ENCODE peak calls at places on chromosomes 13 and 19, in four cellular contexts. One of them, this sample, is unnamed.

GRCh38 chr19:40740747-40741146 is 9.5 kb downstream of the ACTMAP start:
- DNase-seq in NCI-H1105 treated with DMSO at 0.1 percent for 48 hours: no peak
- DNase-seq in kidney tubule cell: no peak
- DNase-seq in EH: peak
- DNase-seq in this sample: no peak

GRCh38 chr19:31066385-31066784 is 282.9 kb downstream of the TSHZ3 start:
- DNase-seq in NCI-H1105 treated with DMSO at 0.1 percent for 48 hours: peak
- DNase-seq in EH: peak
- DNase-seq in kidney tubule cell: peak
- DNase-seq in this sample: peak

GRCh38 chr13:88031980-88032562 is 360.9 kb downstream of the SLITRK5 start:
- DNase-seq in NCI-H1105 treated with DMSO at 0.1 percent for 48 hours: no peak
- DNase-seq in EH: no peak
- DNase-seq in kidney tubule cell: peak
- DNase-seq in this sample: peak

GRCh38 chr19:844300-844971 is 3.6 kb downstream of the PRTN3 start:
- DNase-seq in EH: no peak
- DNase-seq in kidney tubule cell: no peak
- DNase-seq in NCI-H1105 treated with DMSO at 0.1 percent for 48 hours: no peak
- DNase-seq in this sample: no peak

GRCh38 chr19:8074501-8074900 is 21.9 kb downstream of the CCL25 start:
- DNase-seq in EH: no peak
- DNase-seq in kidney tubule cell: no peak
- DNase-seq in NCI-H1105 treated with DMSO at 0.1 percent for 48 hours: no peak
- DNase-seq in this sample: no peak

GRCh38 chr19:19040417-19040816 is 7.0 kb downstream of the ARMC6 start:
- DNase-seq in NCI-H1105 treated with DMSO at 0.1 percent for 48 hours: no peak
- DNase-seq in EH: peak
- DNase-seq in kidney tubule cell: no peak
- DNase-seq in this sample: no peak

GRCh38 chr13:90084684-90085290 is 1262.7 kb upstream of the MIR17HG start:
- DNase-seq in kidney tubule cell: no peak
- DNase-seq in NCI-H1105 treated with DMSO at 0.1 percent for 48 hours: no peak
- DNase-seq in EH: no peak
- DNase-seq in this sample: no peak

GRCh38 chr19:35380450-35381124 is 9.7 kb downstream of the GPR42 start:
- DNase-seq in NCI-H1105 treated with DMSO at 0.1 percent for 48 hours: no peak
- DNase-seq in kidney tubule cell: no peak
- DNase-seq in EH: no peak
- DNase-seq in this sample: no peak

GRCh38 chr13:71499235-71499634 is 367.8 kb downstream of the DACH1 start:
- DNase-seq in NCI-H1105 treated with DMSO at 0.1 percent for 48 hours: no peak
- DNase-seq in EH: no peak
- DNase-seq in kidney tubule cell: no peak
- DNase-seq in this sample: no peak

GRCh38 chr13:93640452-93640851 is 413.8 kb downstream of the GPC6 start:
- DNase-seq in kidney tubule cell: no peak
- DNase-seq in EH: no peak
- DNase-seq in NCI-H1105 treated with DMSO at 0.1 percent for 48 hours: no peak
- DNase-seq in this sample: no peak

GRCh38 chr13:44867825-44868224 is 121.4 kb downstream of the NUFIP1 start:
- DNase-seq in kidney tubule cell: no peak
- DNase-seq in EH: no peak
- DNase-seq in NCI-H1105 treated with DMSO at 0.1 percent for 48 hours: no peak
- DNase-seq in this sample: peak

GRCh38 chr19:14354445-14354844 is 26.8 kb upstream of the ADGRE5 start:
- DNase-seq in NCI-H1105 treated with DMSO at 0.1 percent for 48 hours: no peak
- DNase-seq in kidney tubule cell: no peak
- DNase-seq in EH: no peak
- DNase-seq in this sample: no peak

GRCh38 chr19:41377977-41378707 is 1.8 kb downstream of the TMEM91 start:
- DNase-seq in kidney tubule cell: no peak
- DNase-seq in NCI-H1105 treated with DMSO at 0.1 percent for 48 hours: no peak
- DNase-seq in EH: no peak
- DNase-seq in this sample: no peak

GRCh38 chr19:4969772-4970531 is 1.0 kb downstream of the KDM4B start:
- DNase-seq in kidney tubule cell: peak
- DNase-seq in EH: peak
- DNase-seq in NCI-H1105 treated with DMSO at 0.1 percent for 48 hours: no peak
- DNase-seq in this sample: peak

GRCh38 chr19:3095375-3096191 is 1.4 kb downstream of the GNA11 start:
- DNase-seq in EH: peak
- DNase-seq in kidney tubule cell: peak
- DNase-seq in NCI-H1105 treated with DMSO at 0.1 percent for 48 hours: peak
- DNase-seq in this sample: no peak

GRCh38 chr13:23799945-23800344 is 89.3 kb downstream of the MIPEP start:
- DNase-seq in EH: peak
- DNase-seq in kidney tubule cell: no peak
- DNase-seq in NCI-H1105 treated with DMSO at 0.1 percent for 48 hours: no peak
- DNase-seq in this sample: no peak

GRCh38 chr19:54470991-54471782 is 1.9 kb downstream of the CDC42EP5 start:
- DNase-seq in EH: no peak
- DNase-seq in kidney tubule cell: peak
- DNase-seq in NCI-H1105 treated with DMSO at 0.1 percent for 48 hours: no peak
- DNase-seq in this sample: no peak

GRCh38 chr13:50386527-50387123 is 371.4 kb downstream of the KCNRG start:
- DNase-seq in kidney tubule cell: no peak
- DNase-seq in NCI-H1105 treated with DMSO at 0.1 percent for 48 hours: no peak
- DNase-seq in EH: peak
- DNase-seq in this sample: no peak

GRCh38 chr19:2461751-2462634 is 5.2 kb upstream of the LMNB2 start:
- DNase-seq in EH: peak
- DNase-seq in NCI-H1105 treated with DMSO at 0.1 percent for 48 hours: peak
- DNase-seq in kidney tubule cell: peak
- DNase-seq in this sample: peak

GRCh38 chr19:4375164-4375619 is 25.2 kb downstream of the SH3GL1 start:
- DNase-seq in EH: peak
- DNase-seq in kidney tubule cell: peak
- DNase-seq in NCI-H1105 treated with DMSO at 0.1 percent for 48 hours: no peak
- DNase-seq in this sample: no peak

GRCh38 chr19:12232961-12233360 is 61.7 kb downstream of the ZNF44 start:
- DNase-seq in kidney tubule cell: no peak
- DNase-seq in EH: no peak
- DNase-seq in NCI-H1105 treated with DMSO at 0.1 percent for 48 hours: no peak
- DNase-seq in this sample: no peak

GRCh38 chr19:5966215-5966614 is 11.7 kb downstream of the RANBP3 start:
- DNase-seq in kidney tubule cell: peak
- DNase-seq in NCI-H1105 treated with DMSO at 0.1 percent for 48 hours: no peak
- DNase-seq in EH: no peak
- DNase-seq in this sample: no peak

This sample was measured in kidney glomerular epithelial cell.